ENCODE peak calls at places on chromosomes 2 and 18, in ten cellular contexts. One of them, this sample, is unnamed. For H3K4me1, the result is how much of the 10 kb centered on the place peaks cover.

GRCh38 chr2:12915792-12916191 is 199.1 kb downstream of the TRIB2 start:
- DNase-seq in left lung: no peak
- DNase-seq in kidney: no peak
- DNase-seq in lower lobe of right lung: no peak
- DNase-seq in hepatocyte: no peak
- DNase-seq in breast epithelium: no peak
- DNase-seq in uterus: no peak
- DNase-seq in ovary: no peak
- DNase-seq in adrenal gland: no peak
- DNase-seq in cardiac muscle cell: no peak
- DNase-seq in this sample: no peak

GRCh38 chr2:226030369-226031077 is 631.0 kb downstream of the NYAP2 start:
- DNase-seq in left lung: no peak
- DNase-seq in kidney: no peak
- DNase-seq in lower lobe of right lung: peak
- DNase-seq in hepatocyte: peak
- DNase-seq in breast epithelium: no peak
- DNase-seq in uterus: no peak
- DNase-seq in ovary: peak
- DNase-seq in adrenal gland: no peak
- DNase-seq in cardiac muscle cell: no peak
- DNase-seq in this sample: no peak

GRCh38 chr18:26637324-26637723 is 89.0 kb upstream of the KCTD1 start:
- DNase-seq in left lung: no peak
- DNase-seq in kidney: no peak
- DNase-seq in lower lobe of right lung: no peak
- DNase-seq in hepatocyte: no peak
- DNase-seq in breast epithelium: no peak
- DNase-seq in uterus: no peak
- DNase-seq in ovary: no peak
- DNase-seq in adrenal gland: no peak
- DNase-seq in cardiac muscle cell: peak
- DNase-seq in this sample: no peak

GRCh38 chr2:10414591-10414990 is 33.5 kb downstream of the ODC1 start:
- DNase-seq in left lung: no peak
- DNase-seq in kidney: no peak
- DNase-seq in lower lobe of right lung: no peak
- DNase-seq in hepatocyte: no peak
- DNase-seq in breast epithelium: no peak
- DNase-seq in uterus: no peak
- DNase-seq in ovary: no peak
- DNase-seq in adrenal gland: no peak
- DNase-seq in cardiac muscle cell: no peak
- DNase-seq in this sample: no peak

GRCh38 chr2:181465686-181466375 is 8.6 kb downstream of the ITGA4 start:
- DNase-seq in left lung: no peak
- DNase-seq in kidney: no peak
- DNase-seq in lower lobe of right lung: no peak
- DNase-seq in hepatocyte: no peak
- DNase-seq in breast epithelium: no peak
- DNase-seq in uterus: no peak
- DNase-seq in ovary: no peak
- DNase-seq in adrenal gland: no peak
- DNase-seq in cardiac muscle cell: peak
- DNase-seq in this sample: no peak

GRCh38 chr2:214750529-214750928 is 59.0 kb downstream of the BARD1 start:
- DNase-seq in left lung: no peak
- DNase-seq in kidney: no peak
- DNase-seq in lower lobe of right lung: no peak
- DNase-seq in hepatocyte: no peak
- DNase-seq in breast epithelium: no peak
- DNase-seq in uterus: no peak
- DNase-seq in ovary: no peak
- DNase-seq in adrenal gland: no peak
- DNase-seq in cardiac muscle cell: no peak
- DNase-seq in this sample: no peak

GRCh38 chr18:73791081-73791480 is 356.6 kb downstream of the FBXO15 start:
- DNase-seq in left lung: no peak
- DNase-seq in kidney: no peak
- DNase-seq in lower lobe of right lung: no peak
- DNase-seq in hepatocyte: no peak
- DNase-seq in breast epithelium: no peak
- DNase-seq in uterus: no peak
- DNase-seq in ovary: no peak
- DNase-seq in adrenal gland: no peak
- DNase-seq in cardiac muscle cell: no peak
- DNase-seq in this sample: no peak

GRCh38 chr18:3578621-3579020 is 128.6 kb downstream of the TGIF1 start:
- DNase-seq in left lung: no peak
- DNase-seq in kidney: no peak
- DNase-seq in lower lobe of right lung: no peak
- DNase-seq in hepatocyte: no peak
- DNase-seq in breast epithelium: no peak
- DNase-seq in uterus: no peak
- DNase-seq in ovary: no peak
- DNase-seq in adrenal gland: no peak
- DNase-seq in cardiac muscle cell: no peak
- DNase-seq in this sample: no peak

GRCh38 chr2:30964334-30964733 is 157.1 kb upstream of the CAPN13 start:
- DNase-seq in left lung: no peak
- DNase-seq in kidney: no peak
- DNase-seq in lower lobe of right lung: no peak
- DNase-seq in hepatocyte: no peak
- DNase-seq in breast epithelium: no peak
- DNase-seq in uterus: no peak
- DNase-seq in ovary: no peak
- DNase-seq in adrenal gland: no peak
- DNase-seq in cardiac muscle cell: no peak
- DNase-seq in this sample: no peak

GRCh38 chr2:71385008-71385407 is 53.4 kb downstream of the ZNF638 start:
- DNase-seq in left lung: no peak
- DNase-seq in kidney: no peak
- DNase-seq in lower lobe of right lung: no peak
- DNase-seq in hepatocyte: peak
- DNase-seq in breast epithelium: no peak
- DNase-seq in uterus: no peak
- DNase-seq in ovary: no peak
- DNase-seq in adrenal gland: no peak
- DNase-seq in cardiac muscle cell: peak
- DNase-seq in this sample: no peak

DNA sequence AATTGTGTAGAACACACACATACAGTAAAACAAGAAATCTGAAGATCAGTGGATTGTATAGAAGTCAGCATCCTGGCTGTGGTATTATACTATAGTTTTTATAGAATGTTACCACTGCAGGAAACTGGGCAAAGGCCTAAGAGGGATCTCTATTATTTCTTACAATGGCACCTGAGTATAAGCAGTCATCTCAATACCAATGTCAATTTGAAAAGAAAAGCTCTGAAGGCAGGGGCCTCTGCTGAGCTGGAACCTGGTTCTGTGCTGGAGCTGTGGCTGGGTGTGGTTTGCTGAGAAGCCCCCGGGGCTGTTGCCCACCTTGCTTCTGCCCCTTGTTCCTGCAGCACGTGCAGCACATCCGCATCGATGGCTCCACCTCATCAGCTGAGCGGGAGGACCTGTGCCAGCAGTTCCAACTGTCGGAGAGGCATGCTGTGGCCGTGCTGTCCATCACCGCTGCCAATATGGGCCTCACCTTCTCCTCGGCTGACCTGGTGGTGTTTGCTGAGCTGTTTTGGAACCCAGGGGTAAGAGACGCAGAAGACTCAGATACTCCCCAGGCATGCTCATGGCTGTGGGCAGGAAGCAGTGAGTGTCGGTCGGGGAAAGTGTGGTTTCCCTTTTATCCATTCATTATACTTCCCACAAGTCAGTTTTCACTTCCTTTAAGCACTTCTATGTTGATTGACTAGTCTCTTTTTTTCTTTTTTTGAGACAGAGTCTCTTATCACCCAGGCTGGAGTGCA is 23.5 kb upstream of the RPL37A start:
- DNase-seq in left lung: no peak
- DNase-seq in kidney: peak
- DNase-seq in lower lobe of right lung: no peak
- DNase-seq in hepatocyte: no peak
- DNase-seq in breast epithelium: no peak
- DNase-seq in uterus: no peak
- DNase-seq in ovary: no peak
- DNase-seq in adrenal gland: no peak
- DNase-seq in cardiac muscle cell: no peak
- DNase-seq in this sample: no peak
- TF ChIP-seq CTCF in left lung: no peak
- TF ChIP-seq CTCF in kidney: no peak
- TF ChIP-seq CTCF in lower lobe of right lung: no peak
- TF ChIP-seq CTCF in hepatocyte: no peak
- TF ChIP-seq CTCF in breast epithelium: no peak
- TF ChIP-seq CTCF in uterus: no peak
- TF ChIP-seq CTCF in ovary: no peak
- TF ChIP-seq CTCF in adrenal gland: no peak
- TF ChIP-seq CTCF in cardiac muscle cell: no peak
- TF ChIP-seq CTCF in this sample: no peak

GRCh38 chr2:107592225-107592624 is 234.5 kb upstream of the RGPD4 start:
- DNase-seq in left lung: no peak
- DNase-seq in kidney: no peak
- DNase-seq in lower lobe of right lung: no peak
- DNase-seq in hepatocyte: no peak
- DNase-seq in breast epithelium: no peak
- DNase-seq in uterus: no peak
- DNase-seq in ovary: no peak
- DNase-seq in adrenal gland: no peak
- DNase-seq in cardiac muscle cell: no peak
- DNase-seq in this sample: no peak

GRCh38 chr2:107588960-107589542 is 237.6 kb upstream of the RGPD4 start:
- DNase-seq in left lung: no peak
- DNase-seq in kidney: no peak
- DNase-seq in lower lobe of right lung: no peak
- DNase-seq in hepatocyte: no peak
- DNase-seq in breast epithelium: no peak
- DNase-seq in uterus: no peak
- DNase-seq in ovary: no peak
- DNase-seq in adrenal gland: no peak
- DNase-seq in cardiac muscle cell: no peak
- DNase-seq in this sample: no peak

GRCh38 chr2:107595749-107596148 is 230.9 kb upstream of the RGPD4 start:
- DNase-seq in left lung: no peak
- DNase-seq in kidney: no peak
- DNase-seq in lower lobe of right lung: no peak
- DNase-seq in hepatocyte: no peak
- DNase-seq in breast epithelium: no peak
- DNase-seq in uterus: no peak
- DNase-seq in ovary: no peak
- DNase-seq in adrenal gland: no peak
- DNase-seq in cardiac muscle cell: peak
- DNase-seq in this sample: no peak

GRCh38 chr2:107588181-107588580 is 238.5 kb upstream of the RGPD4 start:
- DNase-seq in left lung: no peak
- DNase-seq in kidney: no peak
- DNase-seq in lower lobe of right lung: no peak
- DNase-seq in hepatocyte: no peak
- DNase-seq in breast epithelium: no peak
- DNase-seq in uterus: no peak
- DNase-seq in ovary: no peak
- DNase-seq in adrenal gland: no peak
- DNase-seq in cardiac muscle cell: no peak
- DNase-seq in this sample: no peak

GRCh38 chr2:107591541-107591940 is 235.2 kb upstream of the RGPD4 start:
- DNase-seq in left lung: no peak
- DNase-seq in kidney: no peak
- DNase-seq in lower lobe of right lung: no peak
- DNase-seq in hepatocyte: no peak
- DNase-seq in breast epithelium: no peak
- DNase-seq in uterus: no peak
- DNase-seq in ovary: no peak
- DNase-seq in adrenal gland: no peak
- DNase-seq in cardiac muscle cell: no peak
- DNase-seq in this sample: no peak
- H3K4me1 ChIP-seq in left lung: under half
- H3K4me1 ChIP-seq in kidney: under half
- H3K4me1 ChIP-seq in lower lobe of right lung: under half
- H3K4me1 ChIP-seq in hepatocyte: under half
- H3K4me1 ChIP-seq in breast epithelium: under half
- H3K4me1 ChIP-seq in uterus: under half
- H3K4me1 ChIP-seq in ovary: under half
- H3K4me1 ChIP-seq in adrenal gland: under half
- H3K4me1 ChIP-seq in cardiac muscle cell: half or more
- H3K4me1 ChIP-seq in this sample: under half

GRCh38 chr2:45943231-45944044 is 292.0 kb downstream of the PRKCE start:
- DNase-seq in left lung: no peak
- DNase-seq in kidney: no peak
- DNase-seq in lower lobe of right lung: no peak
- DNase-seq in hepatocyte: no peak
- DNase-seq in breast epithelium: no peak
- DNase-seq in uterus: no peak
- DNase-seq in ovary: no peak
- DNase-seq in adrenal gland: no peak
- DNase-seq in cardiac muscle cell: no peak
- DNase-seq in this sample: no peak
- TF ChIP-seq CTCF in left lung: no peak
- TF ChIP-seq CTCF in kidney: no peak
- TF ChIP-seq CTCF in lower lobe of right lung: no peak
- TF ChIP-seq CTCF in hepatocyte: peak
- TF ChIP-seq CTCF in breast epithelium: no peak
- TF ChIP-seq CTCF in uterus: no peak
- TF ChIP-seq CTCF in ovary: no peak
- TF ChIP-seq CTCF in adrenal gland: no peak
- TF ChIP-seq CTCF in cardiac muscle cell: peak
- TF ChIP-seq CTCF in this sample: no peak

GRCh38 chr18:7608798-7609197 is 41.7 kb downstream of the PTPRM start:
- DNase-seq in left lung: no peak
- DNase-seq in kidney: no peak
- DNase-seq in lower lobe of right lung: no peak
- DNase-seq in hepatocyte: no peak
- DNase-seq in breast epithelium: no peak
- DNase-seq in uterus: no peak
- DNase-seq in ovary: no peak
- DNase-seq in adrenal gland: no peak
- DNase-seq in cardiac muscle cell: peak
- DNase-seq in this sample: no peak

GRCh38 chr18:7605705-7606104 is 38.6 kb downstream of the PTPRM start:
- DNase-seq in left lung: no peak
- DNase-seq in kidney: no peak
- DNase-seq in lower lobe of right lung: no peak
- DNase-seq in hepatocyte: no peak
- DNase-seq in breast epithelium: no peak
- DNase-seq in uterus: no peak
- DNase-seq in ovary: no peak
- DNase-seq in adrenal gland: no peak
- DNase-seq in cardiac muscle cell: no peak
- DNase-seq in this sample: no peak

GRCh38 chr18:7609617-7610016 is 42.5 kb downstream of the PTPRM start:
- DNase-seq in left lung: no peak
- DNase-seq in kidney: no peak
- DNase-seq in lower lobe of right lung: no peak
- DNase-seq in hepatocyte: no peak
- DNase-seq in breast epithelium: no peak
- DNase-seq in uterus: no peak
- DNase-seq in ovary: no peak
- DNase-seq in adrenal gland: no peak
- DNase-seq in cardiac muscle cell: no peak
- DNase-seq in this sample: no peak

GRCh38 chr18:7608174-7608550 is 41.0 kb downstream of the PTPRM start:
- DNase-seq in left lung: no peak
- DNase-seq in kidney: no peak
- DNase-seq in lower lobe of right lung: no peak
- DNase-seq in hepatocyte: no peak
- DNase-seq in breast epithelium: no peak
- DNase-seq in uterus: no peak
- DNase-seq in ovary: no peak
- DNase-seq in adrenal gland: no peak
- DNase-seq in cardiac muscle cell: peak
- DNase-seq in this sample: no peak

GRCh38 chr18:7607535-7608173 is 40.5 kb downstream of the PTPRM start:
- DNase-seq in left lung: no peak
- DNase-seq in kidney: no peak
- DNase-seq in lower lobe of right lung: no peak
- DNase-seq in hepatocyte: no peak
- DNase-seq in breast epithelium: no peak
- DNase-seq in uterus: no peak
- DNase-seq in ovary: no peak
- DNase-seq in adrenal gland: no peak
- DNase-seq in cardiac muscle cell: no peak
- DNase-seq in this sample: no peak
- H3K4me1 ChIP-seq in left lung: under half
- H3K4me1 ChIP-seq in kidney: under half
- H3K4me1 ChIP-seq in lower lobe of right lung: under half
- H3K4me1 ChIP-seq in hepatocyte: under half
- H3K4me1 ChIP-seq in breast epithelium: under half
- H3K4me1 ChIP-seq in uterus: under half
- H3K4me1 ChIP-seq in ovary: under half
- H3K4me1 ChIP-seq in adrenal gland: under half
- H3K4me1 ChIP-seq in cardiac muscle cell: under half
- H3K4me1 ChIP-seq in this sample: under half

This sample was measured in transverse colon.